ENCODE peak calls at places on chromosomes 5 and 9, in five cellular contexts. J, X, A, D and Q are unnamed samples.

GRCh38 chr5:62771331-62771730 is 192.7 kb downstream of the LRRC70 start:
- DNase-seq in X (no peak), J (no peak), D (no peak), A (no peak), Q (no peak)

GRCh38 chr5:167049043-167049663 is 1242.3 kb upstream of the WWC1 start:
- DNase-seq in X (peak; percentile 13), A (no peak), D (peak; percentile 7), J (no peak), Q (no peak)

GRCh38 chr9:133704711-133705181 is 33.4 kb downstream of the SARDH start:
- DNase-seq in A (no peak), D (no peak), X (no peak), J (no peak), Q (peak; percentile 4)

GRCh38 chr5:16902846-16903245 is 33.2 kb downstream of the MYO10 start:
- DNase-seq in X (no peak), D (no peak), A (no peak), J (no peak), Q (no peak)

GRCh38 chr5:169545762-169546161 is 37.8 kb upstream of the SPDL1 start:
- DNase-seq in D (peak; percentile 21), A (peak; percentile 4), X (no peak), J (no peak), Q (no peak)

GRCh38 chr9:34072868-34073590 is 24.3 kb upstream of the UBAP2 start:
- DNase-seq in A (peak; percentile 96), D (peak; percentile 87), J (peak; percentile 37), X (peak; percentile 82), Q (peak; percentile 27)

GRCh38 chr5:100667021-100667671 is 132.0 kb downstream of the FAM174A start:
- DNase-seq in J (no peak), A (peak; percentile 43), D (no peak), X (no peak), Q (no peak)

GRCh38 chr5:160347453-160347852 is 23.0 kb downstream of the C1QTNF2 start:
- DNase-seq in J (no peak), X (no peak), D (no peak), A (no peak), Q (no peak)

GRCh38 chr5:71922584-71923106 is 184.6 kb upstream of the MAP1B start:
- DNase-seq in D (peak; percentile 49), A (peak; percentile 64), J (no peak), X (no peak), Q (no peak)

GRCh38 chr5:1335540-1336095 is 9.3 kb downstream of the CLPTM1L start:
- DNase-seq in A (no peak), X (no peak), D (no peak), J (no peak), Q (peak; percentile 49)

GRCh38 chr9:98326402-98327248 is 71.2 kb upstream of the TBC1D2 start:
- DNase-seq in A (peak; percentile 80), X (no peak), J (no peak), D (no peak), Q (no peak)

GRCh38 chr9:105114956-105115728 is 129.3 kb upstream of the SLC44A1 start:
- DNase-seq in X (no peak), J (peak; percentile 62), A (peak; percentile 33), D (no peak), Q (peak; percentile 62)
- H3K4me1 ChIP-seq in X (no peaks in the 10 kb centered on the region), J (no peaks in the 10 kb centered on the region), A (peaks cover 3% of the 10 kb centered on the region), D (no peaks in the 10 kb centered on the region), Q (peaks cover 22% of the 10 kb centered on the region)

DNA sequence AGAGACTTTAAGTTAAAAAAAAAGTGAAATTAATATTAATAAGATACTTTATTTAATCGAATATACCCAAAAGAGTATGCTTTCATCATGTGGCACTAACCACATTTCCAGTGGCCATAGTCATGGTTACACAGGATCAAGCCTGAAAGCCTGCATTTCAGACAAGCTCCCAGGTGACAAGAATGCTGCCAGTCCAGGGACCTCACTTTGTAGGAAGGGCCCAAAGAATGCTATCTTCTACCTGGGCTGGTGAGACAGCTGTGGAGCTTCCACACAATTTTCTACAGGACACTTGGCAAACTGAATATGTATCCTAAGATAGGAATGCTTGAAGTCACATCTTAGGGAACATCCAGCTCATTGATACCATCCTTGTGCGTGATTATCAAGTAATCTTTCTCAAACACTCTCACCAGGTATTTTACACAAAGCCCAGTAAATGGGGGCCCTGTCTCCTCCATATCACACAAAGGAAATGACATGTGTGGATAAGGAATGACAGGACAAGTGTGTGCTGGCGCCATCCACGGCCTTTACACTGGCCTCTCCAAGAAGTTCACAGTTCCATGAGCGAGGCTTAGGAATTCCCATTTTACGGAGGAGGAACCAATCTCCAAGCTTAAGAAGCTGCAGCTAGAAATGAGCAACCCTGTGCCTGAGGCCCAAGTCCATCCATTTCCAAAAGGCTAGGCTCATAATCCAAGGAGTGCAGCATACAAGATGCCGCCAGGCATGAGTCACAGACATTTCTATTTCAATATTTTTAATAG is 203.6 kb downstream of the AUH start:
- DNase-seq in A (no peak), X (no peak), J (no peak), D (no peak), Q (no peak)
- H3K4me1 ChIP-seq in A (peaks cover 13% of the 10 kb centered on the region), X (no peaks in the 10 kb centered on the region), J (peaks cover 5% of the 10 kb centered on the region), D (peaks cover 14% of the 10 kb centered on the region), Q (no peaks in the 10 kb centered on the region)

DNA sequence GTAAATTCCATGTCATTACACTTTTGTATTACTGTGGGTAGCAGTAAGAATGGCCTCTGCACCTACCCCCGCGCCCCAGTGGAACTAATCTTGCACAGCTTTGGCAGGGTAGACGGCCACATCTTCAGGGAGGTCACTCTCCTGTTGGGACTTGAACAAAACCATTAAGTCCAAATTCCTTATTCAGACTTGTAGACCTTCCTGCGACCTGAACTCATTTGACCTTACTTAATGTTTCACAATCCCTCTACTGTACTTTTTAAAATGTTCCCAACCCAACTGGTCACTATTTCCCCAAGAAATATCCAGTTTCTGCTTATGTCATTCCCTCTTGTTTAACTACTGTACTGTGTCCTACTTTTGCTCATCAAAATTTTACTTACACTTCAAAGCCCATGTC is 5.3 kb upstream of the FAM120AOS start:
- DNase-seq in D (no peak), J (no peak), A (no peak), X (no peak), Q (no peak)
- H3K4me1 ChIP-seq in D (peaks cover 79% of the 10 kb centered on the region), J (peaks cover 75% of the 10 kb centered on the region), A (peaks cover 10% of the 10 kb centered on the region), X (peaks cover 11% of the 10 kb centered on the region), Q (no peaks in the 10 kb centered on the region)

GRCh38 chr9:81371824-81372223 is 317.5 kb downstream of the TLE1 start:
- DNase-seq in A (no peak), X (no peak), J (no peak), D (no peak), Q (peak; percentile 76)
- H3K4me1 ChIP-seq in A (no peaks in the 10 kb centered on the region), X (no peaks in the 10 kb centered on the region), J (peaks cover 3% of the 10 kb centered on the region), D (no peaks in the 10 kb centered on the region), Q (no peaks in the 10 kb centered on the region)

DNA sequence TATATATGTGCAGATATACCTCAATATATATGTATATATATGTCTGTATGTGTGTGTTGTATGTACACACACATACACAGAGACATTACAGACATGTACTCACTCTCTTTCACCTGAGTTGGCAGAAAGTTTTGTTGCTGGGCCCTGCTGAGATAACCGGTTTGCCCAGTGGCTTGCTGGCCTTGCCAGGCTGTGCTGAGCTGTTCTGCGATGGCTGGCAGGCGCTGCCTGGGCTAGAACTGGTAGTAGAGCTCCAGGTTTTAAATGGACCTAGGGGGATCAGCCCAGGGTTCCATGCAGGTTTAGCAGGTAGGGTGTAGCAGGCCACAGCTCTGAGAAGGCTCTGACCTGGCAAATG is 394.3 kb downstream of the GADD45G start:
- DNase-seq in A (no peak), X (peak; percentile 92), J (peak; percentile 60), D (no peak), Q (peak; percentile 77)
- H3K4me1 ChIP-seq in A (peaks cover 4% of the 10 kb centered on the region), X (peaks cover 24% of the 10 kb centered on the region), J (peaks cover 60% of the 10 kb centered on the region), D (peaks cover 34% of the 10 kb centered on the region), Q (peaks cover 2% of the 10 kb centered on the region)

GRCh38 chr5:157547909-157548512 is 27.6 kb downstream of the ADAM19 start:
- DNase-seq in J (no peak), A (no peak), D (no peak), X (no peak), Q (no peak)
- H3K4me1 ChIP-seq in J (peaks cover 17% of the 10 kb centered on the region), A (peaks cover 46% of the 10 kb centered on the region), D (peaks cover 37% of the 10 kb centered on the region), X (no peaks in the 10 kb centered on the region), Q (peaks cover 43% of the 10 kb centered on the region)

DNA sequence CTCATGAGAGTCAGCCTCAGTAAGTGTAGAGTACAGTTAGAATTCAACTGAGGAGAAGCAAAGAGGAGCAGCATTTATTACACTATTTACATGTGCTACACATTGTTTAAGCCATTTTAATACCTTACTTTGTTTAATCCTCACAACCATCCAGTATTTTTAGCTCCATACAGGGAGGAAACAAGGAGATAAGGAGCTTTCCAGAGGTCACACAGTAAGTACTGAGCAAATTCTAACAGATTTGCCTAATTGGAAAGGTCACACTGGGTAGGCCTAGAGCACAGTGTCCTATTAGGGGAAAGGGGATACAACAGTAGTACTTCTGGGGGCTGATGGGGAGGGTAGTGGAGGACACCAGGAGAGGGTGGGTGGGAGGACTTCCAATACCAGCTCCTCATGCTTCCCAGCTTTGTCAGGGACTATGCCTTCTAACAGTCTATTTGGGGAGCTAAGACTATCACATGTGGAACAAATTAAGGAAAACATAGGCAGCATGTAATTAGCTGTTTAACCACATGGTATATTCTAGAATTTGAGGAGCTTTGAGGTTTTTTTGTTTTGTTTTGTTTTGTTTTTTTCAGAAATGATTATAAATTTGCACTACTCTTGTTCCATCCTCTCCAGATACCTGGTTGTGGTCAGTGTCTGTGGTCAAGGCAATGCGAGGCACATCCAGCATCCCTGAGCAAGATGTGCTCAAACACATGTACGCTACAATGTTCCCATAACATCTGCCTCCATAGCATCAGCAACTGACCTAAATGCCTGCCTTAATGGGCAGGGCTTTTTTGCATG is 96.0 kb upstream of the SLC12A2 start:
- DNase-seq in D (no peak), J (no peak), X (no peak), A (peak; percentile 3), Q (no peak)
- H3K4me1 ChIP-seq in D (peaks cover 17% of the 10 kb centered on the region), J (no peaks in the 10 kb centered on the region), X (no peaks in the 10 kb centered on the region), A (peaks cover 5% of the 10 kb centered on the region), Q (no peaks in the 10 kb centered on the region)